ENCODE peak calls at places on chromosomes 11 and 22, in four cellular contexts. One of them, this sample, is unnamed.

GRCh38 chr11:86162257-86162656 is 82.3 kb upstream of the EED start:
- DNase-seq in mammary epithelial cell: peak
- DNase-seq in BJ: no peak
- DNase-seq in colonic mucosa: no peak
- DNase-seq in this sample: no peak

GRCh38 chr11:87574193-87574592 is 536.5 kb downstream of the TMEM135 start:
- DNase-seq in mammary epithelial cell: no peak
- DNase-seq in BJ: no peak
- DNase-seq in colonic mucosa: no peak
- DNase-seq in this sample: no peak

GRCh38 chr11:64923151-64923661 is 1.3 kb upstream of the PPP2R5B start:
- DNase-seq in mammary epithelial cell: no peak
- DNase-seq in BJ: no peak
- DNase-seq in colonic mucosa: no peak
- DNase-seq in this sample: no peak

GRCh38 chr11:78752528-78752927 is 177.9 kb upstream of the NARS2 start:
- DNase-seq in mammary epithelial cell: no peak
- DNase-seq in BJ: no peak
- DNase-seq in colonic mucosa: no peak
- DNase-seq in this sample: no peak

GRCh38 chr11:125071408-125071807 is 8.3 kb downstream of the SLC37A2 start:
- DNase-seq in mammary epithelial cell: no peak
- DNase-seq in BJ: no peak
- DNase-seq in colonic mucosa: no peak
- DNase-seq in this sample: no peak

GRCh38 chr11:3169952-3170755 is 5.0 kb upstream of the OSBPL5 start:
- DNase-seq in mammary epithelial cell: no peak
- DNase-seq in BJ: no peak
- DNase-seq in colonic mucosa: no peak
- DNase-seq in this sample: no peak

GRCh38 chr11:47325271-47326041 is 27.0 kb downstream of the MYBPC3 start:
- DNase-seq in mammary epithelial cell: no peak
- DNase-seq in BJ: no peak
- DNase-seq in colonic mucosa: no peak
- DNase-seq in this sample: no peak

GRCh38 chr11:115659061-115659963 is 155.1 kb upstream of the CADM1 start:
- DNase-seq in mammary epithelial cell: peak
- DNase-seq in BJ: no peak
- DNase-seq in colonic mucosa: no peak
- DNase-seq in this sample: no peak

GRCh38 chr22:44544523-44545433 is 46.7 kb upstream of the RTL6 start:
- DNase-seq in mammary epithelial cell: no peak
- DNase-seq in BJ: no peak
- DNase-seq in colonic mucosa: no peak
- DNase-seq in this sample: no peak

GRCh38 chr11:123055132-123055924 is 6.6 kb downstream of the HSPA8 start:
- DNase-seq in mammary epithelial cell: no peak
- DNase-seq in BJ: no peak
- DNase-seq in colonic mucosa: no peak
- DNase-seq in this sample: no peak

GRCh38 chr22:38872172-38872830 is at the start of gene CBX6:
- DNase-seq in mammary epithelial cell: peak
- DNase-seq in BJ: no peak
- DNase-seq in colonic mucosa: peak
- DNase-seq in this sample: no peak
- H3K4me3 ChIP-seq in mammary epithelial cell: peak
- H3K4me3 ChIP-seq in BJ: peak
- H3K4me3 ChIP-seq in colonic mucosa: peak
- H3K4me3 ChIP-seq in this sample: peak

GRCh38 chr11:57428643-57429042 is 1.7 kb upstream of the SLC43A3 start:
- DNase-seq in mammary epithelial cell: no peak
- DNase-seq in BJ: no peak
- DNase-seq in colonic mucosa: no peak
- DNase-seq in this sample: no peak

GRCh38 chr11:57432714-57433163 is 5.8 kb upstream of the SLC43A3 start:
- DNase-seq in mammary epithelial cell: peak
- DNase-seq in BJ: no peak
- DNase-seq in colonic mucosa: no peak
- DNase-seq in this sample: no peak

GRCh38 chr11:57429946-57430345 is 3.0 kb upstream of the SLC43A3 start:
- DNase-seq in mammary epithelial cell: no peak
- DNase-seq in BJ: no peak
- DNase-seq in colonic mucosa: no peak
- DNase-seq in this sample: no peak

GRCh38 chr11:57432017-57432590 is 5.2 kb upstream of the SLC43A3 start:
- DNase-seq in mammary epithelial cell: no peak
- DNase-seq in BJ: no peak
- DNase-seq in colonic mucosa: no peak
- DNase-seq in this sample: no peak

GRCh38 chr11:57430946-57431345 is 4.0 kb upstream of the SLC43A3 start:
- DNase-seq in mammary epithelial cell: no peak
- DNase-seq in BJ: no peak
- DNase-seq in colonic mucosa: no peak
- DNase-seq in this sample: no peak
- TF ChIP-seq CTCF in mammary epithelial cell: no peak
- TF ChIP-seq CTCF in BJ: no peak
- TF ChIP-seq CTCF in colonic mucosa: no peak
- TF ChIP-seq CTCF in this sample: peak

GRCh38 chr11:61543606-61544306 is 35.2 kb downstream of the LRRC10B start:
- DNase-seq in mammary epithelial cell: no peak
- DNase-seq in BJ: no peak
- DNase-seq in colonic mucosa: no peak
- DNase-seq in this sample: no peak

GRCh38 chr11:61545921-61546320 is 35.0 kb downstream of the SYT7 start:
- DNase-seq in mammary epithelial cell: no peak
- DNase-seq in BJ: no peak
- DNase-seq in colonic mucosa: no peak
- DNase-seq in this sample: no peak

GRCh38 chr11:61542661-61543060 is 34.1 kb downstream of the LRRC10B start:
- DNase-seq in mammary epithelial cell: no peak
- DNase-seq in BJ: no peak
- DNase-seq in colonic mucosa: no peak
- DNase-seq in this sample: no peak

GRCh38 chr11:61545341-61545740 is 35.5 kb downstream of the SYT7 start:
- DNase-seq in mammary epithelial cell: no peak
- DNase-seq in BJ: no peak
- DNase-seq in colonic mucosa: no peak
- DNase-seq in this sample: no peak

GRCh38 chr11:61544466-61544865 is 35.9 kb downstream of the LRRC10B start:
- DNase-seq in mammary epithelial cell: no peak
- DNase-seq in BJ: no peak
- DNase-seq in colonic mucosa: no peak
- DNase-seq in this sample: no peak
- H3K4me3 ChIP-seq in mammary epithelial cell: no peak
- H3K4me3 ChIP-seq in BJ: no peak
- H3K4me3 ChIP-seq in colonic mucosa: no peak
- H3K4me3 ChIP-seq in this sample: no peak

DNA sequence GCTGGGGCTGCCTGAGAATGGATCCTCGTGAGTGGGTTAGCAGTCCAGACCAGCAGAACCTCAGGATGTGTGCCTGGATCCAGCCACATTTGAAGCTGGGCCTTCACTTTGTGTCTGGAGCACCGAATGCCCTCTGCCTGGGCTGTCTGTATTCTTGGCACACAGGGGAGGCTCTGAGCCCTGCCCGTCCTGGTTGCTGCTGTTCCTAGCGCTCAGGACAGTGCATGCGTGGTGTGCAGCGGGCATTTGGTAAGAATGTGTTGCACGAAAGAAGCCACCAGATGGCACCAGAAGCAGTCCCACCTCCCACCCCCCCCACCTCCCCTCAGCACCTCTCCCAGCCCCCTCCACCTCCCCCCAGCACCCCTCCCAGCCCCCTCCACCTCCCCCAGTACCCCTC is 4.1 kb upstream of the MAPK11 start:
- DNase-seq in mammary epithelial cell: no peak
- DNase-seq in BJ: no peak
- DNase-seq in colonic mucosa: no peak
- DNase-seq in this sample: no peak
- TF ChIP-seq CTCF in mammary epithelial cell: peak
- TF ChIP-seq CTCF in BJ: peak
- TF ChIP-seq CTCF in colonic mucosa: no peak
- TF ChIP-seq CTCF in this sample: peak

DNA sequence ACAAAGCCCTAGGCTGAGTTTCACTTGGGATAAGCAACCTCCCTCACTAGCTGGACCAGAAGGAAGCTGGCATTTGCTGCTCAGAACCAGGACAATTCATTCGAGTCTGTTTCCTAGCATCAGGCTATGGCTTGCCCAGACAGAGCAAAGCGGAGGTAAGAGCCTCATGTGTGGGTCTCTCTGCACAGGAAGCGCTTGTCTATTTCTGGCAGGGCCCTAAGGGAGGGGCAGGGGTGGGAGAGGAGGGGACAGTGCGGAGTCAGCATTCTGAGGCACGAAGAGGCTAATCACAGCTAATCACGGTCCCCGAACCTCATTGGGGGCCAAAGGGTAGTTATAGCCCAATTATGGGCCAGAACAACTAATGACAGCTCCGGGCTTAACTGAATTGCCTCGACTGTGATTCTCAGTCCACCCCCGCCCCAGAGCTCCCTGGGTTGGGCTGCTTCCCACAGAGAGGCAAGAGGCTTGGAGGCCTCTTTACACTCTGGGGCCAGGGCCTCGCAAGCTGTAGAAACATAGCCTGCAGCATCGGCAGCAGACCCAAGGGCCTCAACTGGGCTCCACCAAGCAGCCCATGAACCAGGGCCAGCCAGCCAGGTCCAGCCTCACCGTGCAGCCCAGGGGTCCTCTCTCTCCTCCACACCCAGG is 72.7 kb upstream of the PRDM11 start:
- DNase-seq in mammary epithelial cell: no peak
- DNase-seq in BJ: no peak
- DNase-seq in colonic mucosa: no peak
- DNase-seq in this sample: no peak
- H3K4me3 ChIP-seq in mammary epithelial cell: no peak
- H3K4me3 ChIP-seq in BJ: no peak
- H3K4me3 ChIP-seq in colonic mucosa: no peak
- H3K4me3 ChIP-seq in this sample: no peak

GRCh38 chr11:68999093-68999747 is 13.8 kb downstream of the MRGPRF start:
- DNase-seq in mammary epithelial cell: no peak
- DNase-seq in BJ: no peak
- DNase-seq in colonic mucosa: peak
- DNase-seq in this sample: no peak

GRCh38 chr11:68997124-68997994 is 15.7 kb downstream of the MRGPRF start:
- DNase-seq in mammary epithelial cell: no peak
- DNase-seq in BJ: no peak
- DNase-seq in colonic mucosa: peak
- DNase-seq in this sample: no peak

GRCh38 chr11:68996376-68997123 is 15.8 kb upstream of the MRGPRD start:
- DNase-seq in mammary epithelial cell: no peak
- DNase-seq in BJ: no peak
- DNase-seq in colonic mucosa: peak
- DNase-seq in this sample: no peak

GRCh38 chr11:68997995-68998348 is 15.1 kb downstream of the MRGPRF start:
- DNase-seq in mammary epithelial cell: no peak
- DNase-seq in BJ: no peak
- DNase-seq in colonic mucosa: no peak
- DNase-seq in this sample: no peak

GRCh38 chr11:68998390-68998911 is 14.6 kb downstream of the MRGPRF start:
- DNase-seq in mammary epithelial cell: no peak
- DNase-seq in BJ: no peak
- DNase-seq in colonic mucosa: peak
- DNase-seq in this sample: no peak
- TF ChIP-seq CTCF in mammary epithelial cell: no peak
- TF ChIP-seq CTCF in BJ: no peak
- TF ChIP-seq CTCF in colonic mucosa: no peak
- TF ChIP-seq CTCF in this sample: no peak

GRCh38 chr11:72740060-72740424 is 12.2 kb downstream of the ARAP1 start:
- DNase-seq in mammary epithelial cell: no peak
- DNase-seq in BJ: no peak
- DNase-seq in colonic mucosa: no peak
- DNase-seq in this sample: no peak

GRCh38 chr11:72737341-72737740 is 14.9 kb downstream of the ARAP1 start:
- DNase-seq in mammary epithelial cell: no peak
- DNase-seq in BJ: no peak
- DNase-seq in colonic mucosa: no peak
- DNase-seq in this sample: no peak

GRCh38 chr11:72739240-72740059 is 12.8 kb downstream of the ARAP1 start:
- DNase-seq in mammary epithelial cell: no peak
- DNase-seq in BJ: no peak
- DNase-seq in colonic mucosa: no peak
- DNase-seq in this sample: no peak

GRCh38 chr11:72736452-72737069 is 15.6 kb downstream of the ARAP1 start:
- DNase-seq in mammary epithelial cell: peak
- DNase-seq in BJ: no peak
- DNase-seq in colonic mucosa: no peak
- DNase-seq in this sample: no peak

GRCh38 chr11:72738199-72739141 is 13.7 kb downstream of the ARAP1 start:
- DNase-seq in mammary epithelial cell: no peak
- DNase-seq in BJ: no peak
- DNase-seq in colonic mucosa: no peak
- DNase-seq in this sample: no peak
- H3K4me3 ChIP-seq in mammary epithelial cell: no peak
- H3K4me3 ChIP-seq in BJ: no peak
- H3K4me3 ChIP-seq in colonic mucosa: no peak
- H3K4me3 ChIP-seq in this sample: no peak

DNA sequence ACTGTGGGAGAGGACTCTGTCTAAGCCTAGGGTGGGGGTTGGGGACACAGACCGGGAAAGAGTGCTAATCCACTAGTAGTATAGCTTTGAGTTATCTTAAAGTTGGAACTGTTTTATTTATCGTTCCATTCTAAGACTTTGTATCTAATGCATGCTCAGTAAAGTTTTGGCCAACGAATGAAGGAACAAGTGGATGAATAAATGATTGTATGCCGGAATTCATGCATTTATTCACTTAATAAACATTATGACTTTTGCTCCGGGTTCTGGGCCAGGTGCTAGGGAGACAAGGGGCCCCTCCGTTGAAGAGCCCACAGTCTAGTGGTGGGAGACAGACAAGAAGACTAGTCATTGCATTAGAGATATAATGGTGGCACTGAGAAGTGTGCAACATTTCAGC is 645 bp downstream of the RNF121 start:
- DNase-seq in mammary epithelial cell: no peak
- DNase-seq in BJ: no peak
- DNase-seq in colonic mucosa: no peak
- DNase-seq in this sample: no peak
- TF ChIP-seq CTCF in mammary epithelial cell: no peak
- TF ChIP-seq CTCF in BJ: no peak
- TF ChIP-seq CTCF in colonic mucosa: no peak
- TF ChIP-seq CTCF in this sample: no peak

DNA sequence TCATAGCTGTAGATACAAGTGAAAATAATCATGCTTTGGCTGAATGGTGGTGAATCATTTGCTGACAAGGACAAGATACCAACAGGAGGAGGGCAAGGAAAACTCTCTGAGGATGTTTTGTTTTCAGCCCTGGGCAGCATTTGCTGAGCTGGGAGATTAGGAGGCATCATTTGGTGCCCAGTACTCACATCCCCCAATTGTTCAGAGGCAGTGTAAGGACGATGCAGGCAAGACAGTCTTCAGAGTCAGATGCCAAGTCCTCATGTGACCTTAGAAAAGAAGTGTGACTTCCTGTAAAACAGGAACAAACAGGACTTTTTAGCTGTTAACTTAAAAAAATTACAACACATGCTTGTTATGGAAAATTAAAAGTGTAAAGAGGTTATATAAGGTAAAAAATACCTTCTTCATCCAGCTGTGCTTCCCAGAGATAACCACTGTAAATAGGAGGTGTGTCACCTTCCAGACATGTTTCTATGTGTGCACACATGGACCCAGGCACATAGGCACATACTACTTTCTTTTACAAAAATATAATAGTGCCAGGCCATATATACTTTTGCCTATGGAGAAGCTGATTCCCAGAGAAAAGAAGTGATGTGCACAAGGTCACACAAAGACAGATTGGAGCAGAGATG is 18.0 kb downstream of the CNTF start:
- DNase-seq in mammary epithelial cell: no peak
- DNase-seq in BJ: no peak
- DNase-seq in colonic mucosa: no peak
- DNase-seq in this sample: no peak
- H3K4me3 ChIP-seq in mammary epithelial cell: no peak
- H3K4me3 ChIP-seq in BJ: no peak
- H3K4me3 ChIP-seq in colonic mucosa: no peak
- H3K4me3 ChIP-seq in this sample: no peak

This sample was measured in epithelial cell of proximal tubule.